ENCODE peak calls at places on chromosomes 13 and 19, in ten cellular contexts. E is endothelial cell, K is B cell, L is RWPE2, H is upper lobe of left lung, I is heart left ventricle, B is dorsolateral prefrontal cortex, X is progenitor cell of endocrine pancreas, U is Calu3, O is AG04450. J is an unnamed sample.

GRCh38 chr13:94345374-94346195 is 133.9 kb downstream of the DCT start:
- DNase-seq in E (no peak), K (no peak), L (no peak), H (no peak), I (no peak), B (no peak), X (no peak), U (no peak), O (no peak), J (no peak)

GRCh38 chr13:27273658-27274425 is 3.2 kb downstream of the RASL11A start:
- DNase-seq in E (no peak), K (no peak), L (no peak), H (no peak), I (peak), B (no peak), X (no peak), U (no peak), O (no peak), J (no peak)

GRCh38 chr13:89165685-89166084 is 1494.5 kb downstream of the SLITRK5 start:
- DNase-seq in E (no peak), K (no peak), L (no peak), H (no peak), I (no peak), B (no peak), X (no peak), U (no peak), O (no peak), J (no peak)

GRCh38 chr19:27679399-27679798 is 1533.6 kb downstream of the UQCRFS1 start:
- DNase-seq in E (no peak), K (no peak), L (peak), H (no peak), I (no peak), B (no peak), X (no peak), U (no peak), O (no peak), J (no peak)

GRCh38 chr19:43806848-43807247 is 4.6 kb upstream of the LYPD5 start:
- DNase-seq in E (no peak), K (no peak), L (no peak), H (no peak), I (no peak), B (no peak), X (no peak), U (no peak), O (no peak), J (no peak)

GRCh38 chr13:110912651-110913051 is 2.2 kb downstream of the ANKRD10 start:
- DNase-seq in E (no peak), K (no peak), L (no peak), H (no peak), I (no peak), B (no peak), X (no peak), U (no peak), O (no peak), J (no peak)

GRCh38 chr13:110380359-110381028 is 73.4 kb downstream of the COL4A2 start:
- DNase-seq in E (no peak), K (no peak), L (no peak), H (no peak), I (no peak), B (no peak), X (no peak), U (peak), O (no peak), J (no peak)

GRCh38 chr13:43783820-43784219 is 3.0 kb downstream of the ENOX1 start:
- DNase-seq in E (peak), K (no peak), L (no peak), H (no peak), I (no peak), B (no peak), X (no peak), U (peak), O (no peak), J (no peak)

GRCh38 chr19:55257461-55258411 is 1.1 kb downstream of the PPP6R1 start:
- DNase-seq in E (peak), K (peak), L (no peak), H (no peak), I (no peak), B (no peak), X (no peak), U (no peak), O (no peak), J (peak)

GRCh38 chr13:43720780-43721397 is 65.9 kb downstream of the ENOX1 start:
- DNase-seq in E (no peak), K (no peak), L (no peak), H (no peak), I (no peak), B (no peak), X (no peak), U (no peak), O (no peak), J (no peak)

GRCh38 chr19:55528030-55528801 is 8.7 kb downstream of the SBK2 start:
- DNase-seq in E (no peak), K (no peak), L (no peak), H (no peak), I (no peak), B (no peak), X (no peak), U (no peak), O (no peak), J (no peak)

GRCh38 chr13:36098080-36098479 is 33.1 kb downstream of the DCLK1 start:
- DNase-seq in E (no peak), K (no peak), L (no peak), H (no peak), I (no peak), B (no peak), X (no peak), U (no peak), O (no peak), J (no peak)

GRCh38 chr19:46955114-46955812 is 64.4 kb upstream of the NPAS1 start:
- DNase-seq in E (no peak), K (no peak), L (no peak), H (no peak), I (no peak), B (no peak), X (no peak), U (no peak), O (no peak), J (no peak)

GRCh38 chr13:31168736-31169135 is 7.0 kb upstream of the HSPH1 start:
- DNase-seq in E (no peak), K (no peak), L (no peak), H (no peak), I (no peak), B (no peak), X (no peak), U (no peak), O (no peak), J (no peak)

GRCh38 chr13:73058432-73058740 is 419 bp upstream of the KLF5 start:
- DNase-seq in E (no peak), K (no peak), L (no peak), H (no peak), I (no peak), B (no peak), X (no peak), U (no peak), O (no peak), J (no peak)

GRCh38 chr13:73025212-73026012 is 33.4 kb upstream of the KLF5 start:
- DNase-seq in E (no peak), K (no peak), L (no peak), H (no peak), I (no peak), B (no peak), X (no peak), U (no peak), O (no peak), J (no peak)

GRCh38 chr13:32811297-32811800 is 204.9 kb upstream of the KL start:
- DNase-seq in E (no peak), K (peak), L (no peak), H (no peak), I (no peak), B (no peak), X (no peak), U (no peak), O (no peak), J (no peak)

GRCh38 chr19:44345969-44346368 is 10.5 kb downstream of the ZNF112 start:
- DNase-seq in E (no peak), K (no peak), L (no peak), H (no peak), I (no peak), B (no peak), X (no peak), U (no peak), O (no peak), J (no peak)

GRCh38 chr13:105925496-105925895 is 610.0 kb downstream of the EFNB2 start:
- DNase-seq in E (no peak), K (no peak), L (no peak), H (no peak), I (no peak), B (no peak), X (no peak), U (no peak), O (no peak), J (no peak)

GRCh38 chr13:73952683-73953082 is 181.5 kb downstream of the KLF12 start:
- DNase-seq in E (no peak), K (no peak), L (no peak), H (no peak), I (no peak), B (no peak), X (no peak), U (no peak), O (peak), J (no peak)

GRCh38 chr19:5687360-5688198 is 2.5 kb upstream of the RPL36 start:
- DNase-seq in E (no peak), K (no peak), L (no peak), H (peak), I (no peak), B (no peak), X (no peak), U (no peak), O (no peak), J (no peak)

GRCh38 chr19:2700660-2701360 is 1.7 kb downstream of the GNG7 start:
- DNase-seq in E (no peak), K (no peak), L (no peak), H (no peak), I (no peak), B (no peak), X (no peak), U (no peak), O (no peak), J (no peak)

GRCh38 chr19:2363419-2363818 is 3.4 kb downstream of the TMPRSS9 start:
- DNase-seq in E (no peak), K (no peak), L (no peak), H (no peak), I (no peak), B (no peak), X (no peak), U (no peak), O (no peak), J (no peak)

GRCh38 chr13:36918246-36919060 is 1.6 kb downstream of the SMAD9 start:
- DNase-seq in E (no peak), K (no peak), L (no peak), H (no peak), I (no peak), B (no peak), X (no peak), U (no peak), O (no peak), J (no peak)

GRCh38 chr13:90498816-90499215 is 848.7 kb upstream of the MIR17HG start:
- DNase-seq in E (no peak), K (no peak), L (no peak), H (no peak), I (no peak), B (no peak), X (no peak), U (no peak), O (no peak), J (no peak)

GRCh38 chr19:36257512-36257876 is 42.6 kb downstream of the ZNF146 start:
- DNase-seq in E (no peak), K (no peak), L (no peak), H (peak), I (peak), B (no peak), X (peak), U (no peak), O (no peak), J (peak)

GRCh38 chr19:813359-814107 is 8.2 kb downstream of the PLPPR3 start:
- DNase-seq in E (no peak), K (peak), L (no peak), H (peak), I (peak), B (no peak), X (no peak), U (no peak), O (no peak), J (no peak)

GRCh38 chr19:35458821-35459391 is 10.8 kb downstream of the FFAR2 start:
- DNase-seq in E (no peak), K (peak), L (no peak), H (no peak), I (no peak), B (no peak), X (peak), U (peak), O (no peak), J (no peak)

GRCh38 chr13:43567608-43568007 is 219.2 kb downstream of the ENOX1 start:
- DNase-seq in E (no peak), K (no peak), L (no peak), H (no peak), I (no peak), B (no peak), X (no peak), U (no peak), O (no peak), J (no peak)

GRCh38 chr19:42325896-42326771 is 699 bp downstream of the MEGF8 start:
- DNase-seq in E (peak), K (peak), L (no peak), H (peak), I (peak), B (no peak), X (no peak), U (peak), O (no peak), J (peak)
- TF ChIP-seq CTCF in E (no peak), K (peak), L (no peak), H (peak), I (no peak), B (no peak), X (peak), U (peak), O (peak), J (no peak)

GRCh38 chr19:12137541-12137940 is 2.6 kb downstream of the ZNF20 start:
- DNase-seq in E (no peak), K (no peak), L (no peak), H (no peak), I (no peak), B (no peak), X (no peak), U (no peak), O (no peak), J (no peak)
- TF ChIP-seq CTCF in E (no peak), K (peak), L (no peak), H (no peak), I (peak), B (peak), X (no peak), U (no peak), O (no peak), J (no peak)

GRCh38 chr13:101942535-101943157 is 459.2 kb downstream of the FGF14 start:
- DNase-seq in E (no peak), K (no peak), L (no peak), H (no peak), I (no peak), B (no peak), X (no peak), U (no peak), O (no peak), J (no peak)
- TF ChIP-seq CTCF in E (no peak), K (no peak), L (peak), H (no peak), I (peak), B (no peak), X (no peak), U (no peak), O (no peak), J (no peak)

DNA sequence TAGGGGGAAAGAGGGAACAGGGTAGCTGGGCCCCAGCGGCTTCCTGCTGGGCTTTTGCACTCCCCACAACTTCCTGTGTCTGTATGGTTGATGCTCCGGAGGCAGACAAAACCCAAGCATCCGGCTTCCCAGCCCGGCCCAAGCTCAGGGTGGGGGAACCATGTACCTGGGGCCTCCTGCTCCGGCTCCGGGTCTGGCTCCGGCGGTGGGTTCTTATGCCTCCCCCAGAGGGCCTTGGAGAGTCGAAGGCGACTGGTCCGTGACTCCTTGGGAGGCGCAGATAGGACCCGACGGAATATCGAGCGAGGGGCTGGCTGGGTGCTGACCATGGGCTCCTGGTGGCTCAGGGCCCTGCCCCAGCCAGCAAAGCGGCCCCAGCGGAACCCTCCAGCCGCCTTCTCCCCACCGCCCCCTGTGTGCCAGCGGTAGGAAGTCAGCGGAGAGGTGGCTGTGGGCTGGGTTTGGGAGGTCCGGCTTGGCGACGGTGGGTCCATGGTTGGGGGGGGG is 426 bp downstream of the RASAL3 start:
- DNase-seq in E (no peak), K (peak), L (no peak), H (peak), I (no peak), B (no peak), X (no peak), U (no peak), O (no peak), J (no peak)
- TF ChIP-seq CTCF in E (no peak), K (no peak), L (no peak), H (no peak), I (no peak), B (no peak), X (no peak), U (no peak), O (no peak), J (no peak)

GRCh38 chr19:7979011-7979410 is 26.4 kb downstream of the ELAVL1 start:
- DNase-seq in E (no peak), K (no peak), L (no peak), H (no peak), I (no peak), B (no peak), X (no peak), U (no peak), O (no peak), J (no peak)
- TF ChIP-seq CTCF in E (no peak), K (no peak), L (no peak), H (no peak), I (no peak), B (no peak), X (no peak), U (no peak), O (no peak), J (no peak)

DNA sequence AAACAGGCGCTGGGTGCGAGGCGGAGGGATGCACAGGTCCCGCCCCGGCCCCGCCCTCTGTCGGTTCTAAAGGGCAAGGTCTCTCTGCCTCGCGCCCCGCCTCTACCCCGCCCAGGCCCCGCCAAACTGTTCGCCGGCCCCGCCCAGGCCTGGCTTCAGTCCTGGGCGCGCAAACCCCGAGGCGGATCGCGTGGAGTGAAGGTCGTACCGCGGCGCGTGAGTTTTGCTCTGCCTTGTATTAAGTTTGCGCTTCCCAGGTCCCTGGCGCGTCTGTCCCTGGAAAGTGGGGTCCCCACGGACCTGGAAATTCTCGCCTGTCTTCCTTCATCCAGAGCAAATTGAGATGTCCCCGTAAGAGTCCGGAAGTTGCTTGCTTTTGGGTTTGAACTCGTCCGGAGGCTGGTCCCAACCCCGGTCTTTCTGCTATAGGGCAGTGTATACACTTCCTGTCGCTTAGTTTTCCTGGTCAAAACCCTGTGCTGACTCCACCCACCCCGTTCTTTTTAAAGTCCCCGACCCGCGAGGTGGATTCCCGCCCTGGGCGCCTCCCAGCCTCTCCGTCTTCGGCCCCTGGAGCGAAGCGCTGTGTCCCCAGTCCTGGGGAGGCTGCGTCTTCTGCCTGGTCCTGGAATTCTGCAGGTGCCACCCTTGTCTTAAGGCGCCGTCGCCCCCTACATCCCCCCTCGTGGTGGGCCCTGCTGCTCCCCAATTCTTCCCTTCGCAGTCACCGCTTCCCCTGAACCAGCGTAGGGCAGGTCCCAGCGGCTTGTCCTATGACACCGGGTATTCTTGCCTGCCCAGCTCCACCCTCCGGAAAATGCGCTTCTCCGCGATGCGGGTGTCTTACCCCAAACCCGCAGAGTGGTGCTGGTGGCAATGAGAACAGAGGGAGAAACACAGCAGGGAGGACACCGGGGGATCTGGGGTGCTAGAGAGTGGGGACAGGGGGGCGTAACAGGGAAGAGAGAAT is 8.6 kb downstream of the ZNF808 start:
- DNase-seq in E (peak), K (peak), L (peak), H (peak), I (peak), B (peak), X (peak), U (no peak), O (peak), J (peak)
- TF ChIP-seq CTCF in E (peak), K (no peak), L (no peak), H (no peak), I (peak), B (peak), X (peak), U (no peak), O (no peak), J (peak)

GRCh38 chr13:60226507-60226906 is 62.8 kb upstream of the DIAPH3 start:
- DNase-seq in E (peak), K (no peak), L (no peak), H (no peak), I (no peak), B (no peak), X (no peak), U (no peak), O (peak), J (no peak)
- TF ChIP-seq CTCF in E (no peak), K (no peak), L (peak), H (no peak), I (no peak), B (no peak), X (peak), U (no peak), O (peak), J (no peak)